ENCODE peak calls at places on chromosomes 2 and 18, in five cellular contexts. I is Panc1, X is HCT116, N is transverse colon, Q is HepG2. V is an unnamed sample.
A peak's percentile ranks its signal among the peaks of the same experiment; 100 is the strongest.

GRCh38 chr18:2847341-2848144 is 737 bp downstream of the EMILIN2 start:
- DNase-seq in I (no peak), N (no peak), X (no peak), Q (no peak), V (peak; percentile 70)

GRCh38 chr2:238509151-238509820 is 82.6 kb downstream of the ASB1 start:
- DNase-seq in Q (no peak), I (no peak), X (no peak), N (no peak), V (no peak)

GRCh38 chr2:120729410-120730052 is 6.1 kb upstream of the GLI2 start:
- DNase-seq in X (peak; percentile 37), I (no peak), Q (no peak), N (no peak), V (no peak)

GRCh38 chr2:80028584-80028983 is 276.0 kb downstream of the LRRTM1 start:
- DNase-seq in X (no peak), I (no peak), N (no peak), Q (no peak), V (no peak)

GRCh38 chr2:23526835-23527790 is 142.1 kb downstream of the KLHL29 start:
- DNase-seq in X (no peak), Q (no peak), I (no peak), N (no peak), V (no peak)

GRCh38 chr18:3596324-3597158 is 146.6 kb downstream of the TGIF1 start:
- DNase-seq in X (no peak), N (peak; percentile 66), Q (peak; percentile 88), I (no peak), V (no peak)

GRCh38 chr2:225429718-225430117 is 30.2 kb downstream of the NYAP2 start:
- DNase-seq in X (no peak), Q (no peak), I (no peak), N (no peak), V (no peak)

GRCh38 chr2:8853406-8853805 is 16.0 kb upstream of the KIDINS220 start:
- DNase-seq in Q (no peak), X (no peak), I (no peak), N (no peak), V (no peak)

GRCh38 chr2:10097352-10098148 is 17.3 kb upstream of the CYS1 start:
- DNase-seq in X (no peak), N (peak; percentile 75), Q (peak; percentile 61), I (peak; percentile 50), V (peak; percentile 72)

GRCh38 chr2:3598197-3598910 is 3.4 kb downstream of the COLEC11 start:
- DNase-seq in Q (no peak), N (no peak), X (no peak), I (no peak), V (no peak)

GRCh38 chr2:20509301-20509765 is 62.5 kb downstream of the RHOB start:
- DNase-seq in I (no peak), X (no peak), N (no peak), Q (no peak), V (no peak)

GRCh38 chr2:225471039-225471438 is 71.5 kb downstream of the NYAP2 start:
- DNase-seq in I (no peak), N (no peak), X (no peak), Q (no peak), V (no peak)

GRCh38 chr2:20542761-20543578 is 96.1 kb downstream of the RHOB start:
- DNase-seq in X (no peak), I (no peak), N (no peak), Q (no peak), V (no peak)

GRCh38 chr2:96655491-96655973 is 13.0 kb downstream of the FER1L5 start:
- DNase-seq in X (no peak), N (no peak), I (no peak), Q (no peak), V (no peak)

GRCh38 chr2:200442471-200442870 is 67.4 kb downstream of the KCTD18 start:
- DNase-seq in I (no peak), X (no peak), Q (no peak), N (no peak), V (no peak)

GRCh38 chr2:31268344-31268743 is 34.4 kb downstream of the EHD3 start:
- DNase-seq in Q (no peak), N (no peak), X (no peak), I (no peak), V (no peak)

GRCh38 chr2:45904267-45904921 is 252.9 kb downstream of the PRKCE start:
- DNase-seq in I (no peak), X (no peak), Q (no peak), N (no peak), V (no peak)

GRCh38 chr2:109324859-109325258 is 195.9 kb downstream of the SH3RF3 start:
- DNase-seq in I (no peak), X (no peak), N (peak; percentile 51), Q (no peak), V (peak; percentile 88)

GRCh38 chr18:8730080-8730827 is 24.9 kb downstream of the MTCL1 start:
- DNase-seq in Q (peak; percentile 91), N (peak; percentile 59), X (peak; percentile 74), I (no peak), V (no peak)

GRCh38 chr2:131400849-131401248 is 36.9 kb upstream of the RAB6D start:
- DNase-seq in X (no peak), Q (no peak), I (no peak), N (no peak), V (no peak)

GRCh38 chr2:191983591-191983990 is 136.7 kb upstream of the CAVIN2 start:
- DNase-seq in X (no peak), Q (no peak), I (no peak), N (no peak), V (no peak)

DNA sequence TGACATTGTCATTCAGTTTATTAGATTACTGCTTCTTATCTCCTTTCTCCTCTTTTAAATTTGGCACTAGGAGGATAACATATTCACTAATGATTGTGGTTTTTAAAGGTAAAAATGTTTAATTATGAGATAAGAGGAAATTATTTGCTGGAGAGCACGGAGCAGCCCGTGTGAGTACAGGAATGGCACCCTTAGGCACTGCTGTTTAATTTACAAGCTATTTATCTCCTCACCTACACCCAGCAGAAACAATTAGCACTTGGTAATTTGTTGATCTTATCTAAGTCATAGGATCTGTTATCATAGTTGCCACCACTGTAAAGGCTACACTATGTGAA is 87.4 kb upstream of the SP3 start:
- DNase-seq in Q (no peak), X (no peak), I (no peak), N (no peak), V (no peak)
- H3K4me3 ChIP-seq in Q (peak overlapping the region; percentile 41), X (no peak overlapping the region), I (no peak overlapping the region), N (no peak overlapping the region), V (no peak overlapping the region)

GRCh38 chr2:40543381-40543780 is 91.5 kb upstream of the SLC8A1 start:
- DNase-seq in I (no peak), X (no peak), N (no peak), Q (no peak), V (no peak)

GRCh38 chr2:40544072-40544471 is 92.2 kb upstream of the SLC8A1 start:
- DNase-seq in N (no peak), Q (no peak), I (no peak), X (no peak), V (no peak)

GRCh38 chr2:40545645-40546044 is 93.8 kb upstream of the SLC8A1 start:
- DNase-seq in X (no peak), I (no peak), Q (no peak), N (no peak), V (no peak)

GRCh38 chr2:40550085-40550484 is 98.2 kb upstream of the SLC8A1 start:
- DNase-seq in X (no peak), N (no peak), I (no peak), Q (no peak), V (no peak)

DNA sequence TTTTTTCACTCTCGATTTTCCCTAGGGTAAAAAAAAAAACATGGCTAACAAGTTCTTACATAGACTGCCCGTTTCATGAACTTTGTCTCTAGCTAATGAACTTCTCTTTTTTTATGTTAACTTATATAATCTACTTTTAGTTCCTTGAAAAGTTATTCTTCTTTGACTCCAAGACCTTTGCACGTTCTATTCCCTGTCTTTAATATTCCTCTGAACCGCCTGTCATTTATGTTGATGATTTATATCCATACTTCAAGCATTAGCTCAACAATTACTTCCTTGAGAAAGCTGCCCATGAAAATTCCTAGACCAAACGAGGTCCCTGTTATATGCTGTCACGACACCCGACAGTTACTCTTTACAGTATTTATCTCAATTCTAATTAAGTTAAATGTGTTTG is 94.9 kb upstream of the SLC8A1 start:
- DNase-seq in X (no peak), I (no peak), Q (no peak), N (no peak), V (no peak)
- TF ChIP-seq POLR2AphosphoS5 in X (no peak), I (no peak), Q (no peak), N (no peak), V (no peak)

GRCh38 chr2:241564596-241565411 is 6.3 kb downstream of the BOK start:
- DNase-seq in X (no peak), Q (no peak), N (no peak), I (no peak), V (peak; percentile 63)
- H3K4me3 ChIP-seq in X (no peak overlapping the region), Q (no peak overlapping the region), N (no peak overlapping the region), I (no peak overlapping the region), V (no peak overlapping the region)

DNA sequence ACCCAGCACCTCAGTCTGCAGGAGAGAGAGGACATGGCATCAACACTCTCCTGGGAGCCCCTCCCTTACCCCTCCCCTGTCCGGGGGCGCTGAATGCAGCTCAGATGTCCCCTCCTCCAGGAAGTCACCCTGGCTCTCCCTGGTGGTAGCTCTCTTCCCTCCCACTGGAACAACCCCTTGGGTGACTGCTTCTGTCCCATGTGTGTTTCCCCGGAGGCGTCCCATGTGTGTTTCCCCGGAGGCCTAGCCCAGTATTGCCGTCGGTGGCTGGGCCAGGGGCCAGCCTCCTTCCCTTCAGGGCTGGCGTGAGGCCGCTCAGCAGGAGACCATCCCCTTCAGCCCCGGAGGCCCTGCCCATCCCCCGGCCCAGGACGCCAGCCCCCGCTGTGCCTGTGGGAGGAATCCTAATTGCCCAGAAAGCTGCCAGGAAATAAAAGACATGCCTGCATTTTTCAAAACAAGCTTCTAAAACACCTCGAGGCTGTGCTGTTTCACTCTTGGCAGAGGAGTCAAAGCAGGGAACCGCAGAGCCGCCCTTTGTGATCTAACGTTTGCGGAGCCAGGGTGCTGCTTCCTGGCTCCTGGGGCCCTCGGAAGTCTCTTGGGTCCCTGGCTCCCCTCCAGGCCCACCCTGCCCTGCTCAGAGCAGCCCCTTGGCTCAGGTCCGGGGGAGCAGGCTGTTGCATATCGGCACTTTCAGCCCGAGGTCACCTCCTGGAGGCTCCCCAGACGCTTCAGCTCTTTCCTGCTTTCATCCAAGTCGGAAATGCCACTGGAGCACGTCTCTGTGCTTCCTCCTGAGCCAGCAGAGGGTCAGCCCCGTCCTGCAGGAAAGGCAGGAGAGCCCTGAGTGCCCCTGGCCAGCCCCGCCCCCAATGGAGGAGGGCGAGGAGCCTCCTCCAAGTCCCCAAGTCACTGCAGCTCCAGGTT is 11.4 kb downstream of the SNED1 start:
- DNase-seq in I (no peak), X (no peak), N (no peak), Q (no peak), V (peak; percentile 80)
- TF ChIP-seq POLR2AphosphoS5 in I (peak; percentile 43), X (no peak), N (no peak), Q (no peak), V (no peak)